ENCODE peak calls at places on chromosome 15, in five cellular contexts. S, E, O, F and L are unnamed samples.

GRCh38 chr15:92430067-92430435 is 36.4 kb downstream of the ST8SIA2 start:
- DNase-seq in E (no peak), F (no peak), S (no peak), O (no peak), L (no peak)

GRCh38 chr15:82168296-82168695 is 94.2 kb downstream of the EFL1 start:
- DNase-seq in O (no peak), F (no peak), E (no peak), S (no peak), L (no peak)

GRCh38 chr15:81327526-81327925 is 3.6 kb upstream of the STARD5 start:
- DNase-seq in O (no peak), E (no peak), S (no peak), F (no peak), L (no peak)

GRCh38 chr15:74174216-74174965 is 881 bp downstream of the ISLR start:
- DNase-seq in O (no peak), S (no peak), F (peak; percentile 44), E (no peak), L (no peak)

GRCh38 chr15:48634934-48635333 is 10.6 kb downstream of the FBN1 start:
- DNase-seq in S (no peak), F (no peak), O (no peak), E (no peak), L (no peak)

GRCh38 chr15:68205949-68206539 is 912 bp upstream of the CALML4 start:
- DNase-seq in O (peak; percentile 12), F (peak; percentile 87), E (no peak), S (no peak), L (no peak)

GRCh38 chr15:80070840-80071239 is 11.4 kb downstream of the ZFAND6 start:
- DNase-seq in O (peak; percentile 23), E (no peak), S (no peak), F (no peak), L (no peak)

GRCh38 chr15:68407141-68407885 is 24.6 kb downstream of the ITGA11 start:
- DNase-seq in S (no peak), F (peak; percentile 32), O (no peak), E (no peak), L (no peak)

GRCh38 chr15:77508541-77509505 is 88.1 kb downstream of the HMG20A start:
- DNase-seq in F (no peak), O (peak; percentile 7), E (no peak), S (no peak), L (no peak)

GRCh38 chr15:76274226-76274625 is 37.0 kb downstream of the ETFA start:
- DNase-seq in E (no peak), O (no peak), F (no peak), S (no peak), L (no peak)